ENCODE peak calls at places on chromosomes 6 and 20, in five cellular contexts. D is activated CD4-positive, alpha-beta T cell treated with anti-CD3 and anti-CD28 coated beads, Interleukin-2, amount 50 U/mL, for 1 hour; S is Calu3; B is iris pigment epithelial cell; A is heart right ventricle. X is an unnamed sample.

GRCh38 chr6:16409531-16410441 is 171.4 kb downstream of the GMPR start:
- DNase-seq in B (peak), A (peak), S (peak), D (peak), X (peak)

GRCh38 chr6:56719310-56719709 is 76.6 kb upstream of the DST start:
- DNase-seq in S (no peak), A (no peak), B (peak), D (no peak), X (no peak)

GRCh38 chr6:4707011-4707410 is 69.2 kb upstream of the CDYL start:
- DNase-seq in S (no peak), B (no peak), D (no peak), A (no peak), X (no peak)

GRCh38 chr20:10369723-10370090 is 64.3 kb downstream of the MKKS start:
- DNase-seq in S (peak), B (peak), D (no peak), A (no peak), X (no peak)

GRCh38 chr6:71181565-71181964 is 107.0 kb upstream of the OGFRL1 start:
- DNase-seq in D (no peak), S (peak), A (no peak), B (peak), X (peak)

GRCh38 chr6:162173448-162173847 is 554.1 kb downstream of the PRKN start:
- DNase-seq in S (no peak), A (no peak), B (no peak), D (no peak), X (no peak)

GRCh38 chr6:109429496-109429895 is 10.9 kb downstream of the PPIL6 start:
- DNase-seq in A (no peak), B (no peak), D (no peak), S (no peak), X (no peak)

GRCh38 chr20:45924391-45925261 is 9.9 kb upstream of the PCIF1 start:
- DNase-seq in S (no peak), B (peak), A (no peak), D (no peak), X (peak)

GRCh38 chr20:51687071-51687470 is 81.1 kb downstream of the ATP9A start:
- DNase-seq in B (peak), D (no peak), A (no peak), S (peak), X (peak)

GRCh38 chr6:129599467-129599866 is 110.5 kb downstream of the ARHGAP18 start:
- DNase-seq in D (no peak), A (no peak), B (no peak), S (no peak), X (no peak)

GRCh38 chr6:79841577-79842381 is 105.6 kb downstream of the ELOVL4 start:
- DNase-seq in D (no peak), B (peak), S (no peak), A (no peak), X (no peak)

GRCh38 chr6:154350293-154350692 is 6.3 kb downstream of the IPCEF1 start:
- DNase-seq in S (no peak), D (no peak), B (no peak), A (no peak), X (no peak)

GRCh38 chr20:21714297-21715192 is 9.1 kb downstream of the PAX1 start:
- DNase-seq in S (no peak), A (no peak), B (no peak), D (no peak), X (no peak)

GRCh38 chr20:10250902-10251301 is 32.3 kb downstream of the SNAP25 start:
- DNase-seq in S (no peak), A (no peak), B (no peak), D (no peak), X (no peak)

GRCh38 chr20:57618091-57618765 is 2.0 kb downstream of the ZBP1 start:
- DNase-seq in B (no peak), A (no peak), D (no peak), S (peak), X (no peak)

GRCh38 chr6:35209081-35209480 is 4.7 kb upstream of the SCUBE3 start:
- DNase-seq in S (no peak), D (no peak), A (no peak), B (no peak), X (no peak)

GRCh38 chr6:71544028-71544427 is 255.4 kb downstream of the OGFRL1 start:
- DNase-seq in B (peak), D (no peak), S (no peak), A (no peak), X (no peak)

GRCh38 chr6:43817192-43817591 is 47.2 kb downstream of the VEGFA start:
- DNase-seq in D (peak), A (peak), S (peak), B (peak), X (peak)

GRCh38 chr20:52192296-52193007 is 873 bp upstream of the ZFP64 start:
- DNase-seq in D (no peak), A (peak), B (no peak), S (peak), X (peak)

GRCh38 chr20:24097051-24097450 is 108.5 kb upstream of the GGTLC1 start:
- DNase-seq in D (no peak), B (no peak), A (no peak), S (no peak), X (no peak)

GRCh38 chr6:9647599-9647998 is 767.3 kb downstream of the TFAP2A start:
- DNase-seq in S (no peak), A (no peak), B (peak), D (no peak), X (no peak)

GRCh38 chr6:96450082-96450759 is 71.4 kb upstream of the UFL1 start:
- DNase-seq in B (no peak), D (no peak), S (peak), A (no peak), X (no peak)

GRCh38 chr6:30726506-30727413 is 6.6 kb downstream of the TUBB start:
- DNase-seq in A (no peak), B (no peak), D (no peak), S (no peak), X (peak)

X was measured in mesenchymal stem cell.